ENCODE peak calls at places on chromosomes 7 and 10, in four cellular contexts. E is T-cell; X is effector memory CD4-positive, alpha-beta T cell; J is RWPE1. I is an unnamed sample.
A peak's percentile ranks its signal among the peaks of the same experiment; 100 is the strongest.

GRCh38 chr7:150877545-150877944 is 25.2 kb downstream of the AOC1 start:
- DNase-seq in X (no peak), J (no peak), E (no peak), I (no peak)

GRCh38 chr10:132468201-132468600 is 69.4 kb upstream of the INPP5A start:
- DNase-seq in J (no peak), E (no peak), X (no peak), I (no peak)

GRCh38 chr10:109934958-109935793 is 11.9 kb upstream of the XPNPEP1 start:
- DNase-seq in J (no peak), E (peak; percentile 15), X (no peak), I (peak; percentile 45)

GRCh38 chr7:95481768-95482167 is 4.0 kb upstream of the ASB4 start:
- DNase-seq in J (no peak), X (no peak), E (no peak), I (no peak)

GRCh38 chr7:146090023-146090645 is 26.5 kb upstream of the CNTNAP2 start:
- DNase-seq in J (peak; percentile 18), X (no peak), E (no peak), I (no peak)

GRCh38 chr7:114303301-114303700 is 111.3 kb upstream of the FOXP2 start:
- DNase-seq in J (no peak), E (no peak), X (no peak), I (no peak)

GRCh38 chr10:124001391-124002260 is 91.8 kb downstream of the CHST15 start:
- DNase-seq in J (no peak), X (no peak), E (no peak), I (no peak)

GRCh38 chr10:28367865-28368541 is 65.1 kb upstream of the MPP7 start:
- DNase-seq in X (peak; percentile 19), E (peak; percentile 62), J (peak; percentile 14), I (peak; percentile 90)

GRCh38 chr10:57579926-57580325 is 687.8 kb downstream of the IPMK start:
- DNase-seq in E (no peak), X (no peak), J (peak; percentile 1), I (no peak)

GRCh38 chr10:48639646-48640045 is 34.8 kb upstream of the ARHGAP22 start:
- DNase-seq in X (no peak), J (no peak), E (no peak), I (no peak)

GRCh38 chr10:13615650-13616049 is 28.9 kb downstream of the PRPF18 start:
- DNase-seq in E (no peak), X (no peak), J (no peak), I (no peak)

GRCh38 chr10:108877130-108877529 is 1046.2 kb downstream of the XPNPEP1 start:
- DNase-seq in E (no peak), J (no peak), X (no peak), I (no peak)

GRCh38 chr7:51633006-51633405 is 316.4 kb upstream of the COBL start:
- DNase-seq in E (no peak), J (no peak), X (no peak), I (no peak)

GRCh38 chr10:5569568-5569967 is 44.8 kb downstream of the CALML3 start:
- DNase-seq in X (no peak), J (no peak), E (no peak), I (no peak)

GRCh38 chr10:132461683-132462231 is 64.8 kb downstream of the PWWP2B start:
- DNase-seq in E (no peak), J (no peak), X (no peak), I (no peak)

GRCh38 chr10:104350146-104350635 is 3.4 kb upstream of the CFAP58 start:
- DNase-seq in J (peak; percentile 80), E (no peak), X (no peak), I (no peak)

GRCh38 chr7:140485463-140486265 is 6.4 kb upstream of the MKRN1 start:
- DNase-seq in E (no peak), J (no peak), X (no peak), I (peak; percentile 12)

GRCh38 chr10:48187713-48188541 is 86.6 kb downstream of the FRMPD2 start:
- DNase-seq in E (no peak), J (no peak), X (no peak), I (no peak)

GRCh38 chr7:91135703-91136102 is 128.5 kb upstream of the FZD1 start:
- DNase-seq in E (no peak), J (no peak), X (no peak), I (no peak)

GRCh38 chr7:6576024-6576866 is 1.0 kb upstream of the ZDHHC4 start:
- DNase-seq in X (no peak), J (no peak), E (no peak), I (no peak)

GRCh38 chr7:116577320-116577871 is 52.6 kb downstream of the CAV1 start:
- DNase-seq in J (no peak), X (no peak), E (no peak), I (peak; percentile 7)

GRCh38 chr10:58502956-58503355 is 9.7 kb upstream of the BICC1 start:
- DNase-seq in X (no peak), J (no peak), E (no peak), I (no peak)

GRCh38 chr7:2248984-2249694 is 7.1 kb downstream of the NUDT1 start:
- DNase-seq in E (no peak), X (no peak), J (peak; percentile 74), I (no peak)

GRCh38 chr7:41855798-41856197 is 152.9 kb upstream of the INHBA start:
- DNase-seq in J (no peak), X (no peak), E (no peak), I (no peak)

GRCh38 chr7:1092806-1093505 is 5.0 kb downstream of the GPER1 start:
- DNase-seq in E (no peak), X (no peak), J (no peak), I (no peak)

GRCh38 chr10:132407846-132408278 is 10.9 kb downstream of the PWWP2B start:
- DNase-seq in E (no peak), X (no peak), J (peak; percentile 88), I (no peak)